ENCODE peak calls at places on chromosomes 2 and 18, in six cellular contexts. A, D, J, R, X and M are unnamed samples.

GRCh38 chr18:76450912-76451421 is 44.1 kb downstream of the ZNF516 start:
- DNase-seq in A (no peak), D (no peak), J (no peak), R (peak; percentile 60), X (no peak), M (peak; percentile 56)

GRCh38 chr18:7601249-7601620 is 34.1 kb downstream of the PTPRM start:
- DNase-seq in A (no peak), D (no peak), J (no peak), R (no peak), X (no peak), M (no peak)

GRCh38 chr2:240714747-240715725 is 23.4 kb downstream of the AQP12A start:
- DNase-seq in A (no peak), D (no peak), J (no peak), R (no peak), X (no peak), M (no peak)

GRCh38 chr2:38720613-38721241 is 30.4 kb downstream of the SRSF7 start:
- DNase-seq in A (peak; percentile 95), D (no peak), J (no peak), R (no peak), X (peak; percentile 87), M (peak; percentile 42)

GRCh38 chr2:20650412-20650879 is 452 bp downstream of the HS1BP3 start:
- DNase-seq in A (no peak), D (no peak), J (peak; percentile 53), R (peak; percentile 78), X (no peak), M (peak; percentile 31)

GRCh38 chr2:201152999-201153398 is 29.9 kb upstream of the CASP10 start:
- DNase-seq in A (no peak), D (no peak), J (no peak), R (no peak), X (no peak), M (no peak)

GRCh38 chr2:217478831-217479435 is 523.9 kb downstream of the TNS1 start:
- DNase-seq in A (no peak), D (no peak), J (no peak), R (no peak), X (no peak), M (no peak)

GRCh38 chr18:52054301-52054700 is 285.7 kb upstream of the DCC start:
- DNase-seq in A (no peak), D (no peak), J (no peak), R (no peak), X (no peak), M (no peak)

GRCh38 chr18:46302866-46303485 is 198.8 kb downstream of the HAUS1 start:
- DNase-seq in A (peak; percentile 25), D (no peak), J (no peak), R (no peak), X (no peak), M (no peak)

GRCh38 chr2:56204556-56204955 is 20.8 kb downstream of the CCDC85A start:
- DNase-seq in A (no peak), D (no peak), J (no peak), R (no peak), X (no peak), M (no peak)

GRCh38 chr2:165114345-165114943 is 89.4 kb downstream of the SCN3A start:
- DNase-seq in A (no peak), D (no peak), J (no peak), R (no peak), X (peak; percentile 0), M (no peak)

GRCh38 chr18:29271496-29271895 is 1094.6 kb upstream of the CDH2 start:
- DNase-seq in A (no peak), D (no peak), J (no peak), R (no peak), X (no peak), M (no peak)

GRCh38 chr2:12057436-12058166 is 311.2 kb downstream of the LPIN1 start:
- DNase-seq in A (peak; percentile 67), D (peak; percentile 70), J (peak; percentile 50), R (no peak), X (no peak), M (peak; percentile 74)

GRCh38 chr2:144553379-144553778 is 33.5 kb upstream of the ZEB2 start:
- DNase-seq in A (no peak), D (no peak), J (no peak), R (no peak), X (peak; percentile 3), M (no peak)

GRCh38 chr2:118312963-118313756 is 224.9 kb downstream of the INSIG2 start:
- DNase-seq in A (no peak), D (no peak), J (no peak), R (peak; percentile 20), X (no peak), M (peak; percentile 24)

DNA sequence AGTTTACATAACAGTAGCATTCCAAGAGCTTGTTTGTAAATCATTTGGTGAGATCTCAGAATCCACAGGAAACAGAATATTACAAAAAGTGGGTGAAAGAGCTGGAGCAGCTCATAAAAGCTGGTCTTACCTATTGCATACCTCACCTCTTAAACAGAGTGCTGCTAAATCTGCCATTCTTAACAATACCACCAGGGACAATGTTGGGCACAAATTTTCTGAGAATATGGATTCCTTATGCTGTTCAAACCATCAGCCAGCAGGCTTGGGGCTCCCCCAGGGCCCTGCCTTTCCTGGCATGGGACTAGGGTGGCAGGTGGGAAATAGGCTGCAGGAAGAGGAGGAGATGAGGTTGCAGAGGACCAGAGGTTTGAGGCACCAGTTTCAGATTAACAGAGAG is 55.6 kb downstream of the TGFA start:
- DNase-seq in A (no peak), D (no peak), J (no peak), R (peak; percentile 14), X (no peak), M (no peak)
- TF ChIP-seq CTCF in A (no peak), D (peak; percentile 38), J (no peak), R (peak; percentile 36), X (peak; percentile 71), M (peak; percentile 13)

GRCh38 chr2:85017436-85018048 is 46.6 kb downstream of the KCMF1 start:
- DNase-seq in A (no peak), D (no peak), J (no peak), R (no peak), X (no peak), M (no peak)
- TF ChIP-seq CTCF in A (no peak), D (no peak), J (no peak), R (peak; percentile 56), X (peak; percentile 66), M (peak; percentile 50)

GRCh38 chr2:223954401-223954800 is 2.9 kb upstream of the MRPL44 start:
- DNase-seq in A (no peak), D (no peak), J (no peak), R (peak; percentile 38), X (no peak), M (no peak)
- TF ChIP-seq CTCF in A (no peak), D (no peak), J (no peak), R (no peak), X (no peak), M (no peak)

DNA sequence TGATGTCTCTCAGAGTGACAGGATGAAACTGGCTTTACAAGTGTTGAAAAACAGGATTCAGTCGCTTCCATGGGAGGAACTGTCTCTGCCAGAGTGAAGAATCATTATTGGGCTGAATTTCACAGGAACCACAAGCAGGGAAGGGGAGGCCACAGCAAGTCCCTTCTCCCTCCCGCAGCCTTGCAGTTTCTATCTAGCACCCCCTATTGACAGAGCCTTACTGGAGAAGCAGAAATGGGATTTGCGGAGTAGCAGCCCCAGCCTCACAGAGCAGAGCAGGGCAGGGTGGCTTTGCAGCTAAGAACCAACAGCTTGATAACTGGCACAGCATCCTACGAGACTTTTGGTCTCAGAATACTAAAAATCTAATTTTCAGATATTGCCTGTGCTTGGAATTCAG is 33.3 kb upstream of the RMP24 start:
- DNase-seq in A (no peak), D (no peak), J (no peak), R (peak; percentile 62), X (no peak), M (no peak)
- TF ChIP-seq CTCF in A (no peak), D (no peak), J (no peak), R (peak; percentile 63), X (no peak), M (no peak)

GRCh38 chr2:203126971-203127370 is 111.8 kb upstream of the CYP20A1 start:
- DNase-seq in A (no peak), D (no peak), J (no peak), R (no peak), X (no peak), M (no peak)

DNA sequence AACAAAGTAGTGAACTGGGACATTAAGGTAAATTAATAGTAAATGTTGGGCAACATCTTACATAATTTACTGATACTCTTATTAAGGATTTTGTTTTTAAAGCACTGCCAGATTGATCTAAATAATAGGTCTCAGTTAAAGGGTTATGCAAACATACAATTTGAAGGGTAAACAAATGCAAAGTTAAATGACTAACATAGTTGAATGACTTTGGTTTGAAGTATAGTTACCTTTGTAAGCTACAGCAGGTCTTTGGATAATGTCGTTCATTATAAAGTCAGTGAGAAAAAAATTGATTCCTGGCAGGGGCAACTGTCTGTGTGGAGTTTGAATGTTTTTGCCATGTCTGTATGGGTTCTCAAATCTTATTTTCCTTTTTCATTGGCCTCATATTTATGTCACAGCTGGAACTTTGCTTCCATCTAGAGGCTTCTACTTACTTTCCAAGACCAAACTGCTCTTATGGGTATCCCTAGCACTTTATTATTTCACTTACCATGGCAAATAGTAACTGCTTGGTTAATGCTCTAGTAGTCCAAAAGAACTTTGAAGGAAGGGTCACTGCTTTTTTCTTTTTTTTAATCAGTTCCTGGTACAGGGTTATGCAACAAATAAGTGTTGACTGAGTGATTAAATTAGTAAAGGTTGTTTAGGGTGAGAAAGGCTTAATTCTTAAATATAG is 107.8 kb downstream of the NBEAL1 start:
- DNase-seq in A (no peak), D (no peak), J (no peak), R (no peak), X (no peak), M (no peak)
- TF ChIP-seq CTCF in A (no peak), D (peak; percentile 18), J (peak; percentile 9), R (no peak), X (peak; percentile 24), M (no peak)

GRCh38 chr2:120734930-120735611 is 597 bp upstream of the GLI2 start:
- DNase-seq in A (peak; percentile 66), D (no peak), J (no peak), R (peak; percentile 69), X (no peak), M (no peak)

GRCh38 chr2:120736955-120737801 is 1.5 kb downstream of the GLI2 start:
- DNase-seq in A (peak; percentile 87), D (no peak), J (no peak), R (peak; percentile 94), X (peak; percentile 45), M (no peak)

GRCh38 chr2:120736202-120736954 is 710 bp downstream of the GLI2 start:
- DNase-seq in A (peak; percentile 79), D (no peak), J (no peak), R (peak; percentile 91), X (peak; percentile 34), M (no peak)

GRCh38 chr2:120737802-120738516 is 2.3 kb downstream of the GLI2 start:
- DNase-seq in A (peak; percentile 65), D (no peak), J (no peak), R (peak; percentile 32), X (peak; percentile 62), M (no peak)

DNA sequence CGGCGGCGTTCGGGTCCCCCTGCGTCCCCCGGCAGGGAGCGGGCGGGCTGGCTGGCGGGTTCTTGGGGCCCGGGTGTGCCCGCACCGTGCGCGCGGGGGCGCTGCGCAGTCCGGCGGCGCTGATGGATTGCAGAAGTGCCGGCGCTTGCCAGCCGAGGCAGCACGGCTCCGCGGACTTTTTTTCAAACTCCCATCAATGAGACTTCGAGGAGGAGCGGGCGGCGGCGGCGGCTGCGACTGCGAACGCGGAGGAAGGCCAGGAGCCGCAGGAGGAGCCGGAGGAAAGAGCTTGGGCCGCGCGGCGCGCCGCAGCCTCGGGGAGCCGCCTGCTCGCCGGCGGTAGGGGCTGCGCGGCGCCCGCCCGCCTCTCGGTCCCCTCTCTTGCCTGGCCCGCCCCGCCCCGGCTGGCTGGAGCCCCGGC is at the start of gene GLI2:
- DNase-seq in A (peak; percentile 90), D (no peak), J (peak; percentile 72), R (peak; percentile 95), X (peak; percentile 85), M (peak; percentile 54)
- TF ChIP-seq CTCF in A (peak; percentile 64), D (peak; percentile 35), J (peak; percentile 29), R (peak; percentile 87), X (peak; percentile 79), M (peak; percentile 63)